ENCODE peak calls at places on chromosome 5, in seven cellular contexts. S is SK-N-DZ, J is cardiac fibroblast, X is NCI-H2029, C is endodermal cell, R is mammary epithelial cell, M is OCI-M1. W is an unnamed sample.

GRCh38 chr5:159515909-159516415 is 185.7 kb upstream of the IL12B start:
- DNase-seq in S (peak; percentile 20), J (peak; percentile 65), X (peak; percentile 33), C (peak; percentile 95), R (peak; percentile 54), M (peak; percentile 77), W (peak; percentile 75)

GRCh38 chr5:113017891-113018635 is 41.5 kb downstream of the DCP2 start:
- DNase-seq in S (no peak), J (peak; percentile 59), X (no peak), C (no peak), R (peak; percentile 45), M (no peak), W (peak; percentile 22)

GRCh38 chr5:86971034-86971511 is 296.6 kb upstream of the RASA1 start:
- DNase-seq in S (no peak), J (peak; percentile 42), X (no peak), C (no peak), R (peak; percentile 3), M (peak; percentile 48), W (peak; percentile 13)

GRCh38 chr5:6302099-6302498 is 76.2 kb downstream of the MED10 start:
- DNase-seq in S (no peak), J (no peak), X (no peak), C (peak; percentile 58), R (no peak), M (no peak), W (no peak)

GRCh38 chr5:14726066-14726838 is 61.7 kb downstream of the OTULIN start:
- DNase-seq in S (no peak), J (peak; percentile 61), X (no peak), C (no peak), R (no peak), M (no peak), W (peak; percentile 46)

GRCh38 chr5:14986413-14986812 is 114.8 kb upstream of the ANKH start:
- DNase-seq in S (no peak), J (no peak), X (no peak), C (no peak), R (no peak), M (no peak), W (no peak)

GRCh38 chr5:88452820-88453219 is 184.2 kb upstream of the TMEM161B start:
- DNase-seq in S (no peak), J (peak; percentile 3), X (no peak), C (peak; percentile 74), R (no peak), M (peak; percentile 19), W (peak; percentile 40)

GRCh38 chr5:31270396-31270795 is 76.9 kb downstream of the CDH6 start:
- DNase-seq in S (peak; percentile 49), J (peak; percentile 45), X (no peak), C (no peak), R (no peak), M (peak; percentile 59), W (peak; percentile 13)

GRCh38 chr5:163727028-163727427 is 221.6 kb downstream of the MAT2B start:
- DNase-seq in S (no peak), J (no peak), X (no peak), C (no peak), R (no peak), M (peak; percentile 65), W (no peak)

GRCh38 chr5:139642213-139642612 is 5.9 kb upstream of the CXXC5 start:
- DNase-seq in S (no peak), J (no peak), X (no peak), C (no peak), R (no peak), M (no peak), W (no peak)

GRCh38 chr5:158414333-158414762 is 555.4 kb upstream of the CLINT1 start:
- DNase-seq in S (no peak), J (peak; percentile 3), X (no peak), C (no peak), R (no peak), M (no peak), W (peak; percentile 18)

GRCh38 chr5:16431482-16431881 is 34.1 kb downstream of the ZNF622 start:
- DNase-seq in S (no peak), J (no peak), X (no peak), C (no peak), R (no peak), M (no peak), W (no peak)

GRCh38 chr5:17061973-17062470 is 125.9 kb upstream of the MYO10 start:
- DNase-seq in S (no peak), J (no peak), X (no peak), C (peak; percentile 47), R (no peak), M (no peak), W (no peak)

GRCh38 chr5:139406960-139407359 is 3.1 kb upstream of the SPATA24 start:
- DNase-seq in S (no peak), J (no peak), X (no peak), C (no peak), R (no peak), M (no peak), W (no peak)

GRCh38 chr5:1156754-1157460 is 44.5 kb upstream of the SLC6A19 start:
- DNase-seq in S (no peak), J (no peak), X (no peak), C (no peak), R (no peak), M (no peak), W (no peak)

GRCh38 chr5:72066658-72067057 is 40.6 kb upstream of the MAP1B start:
- DNase-seq in S (peak; percentile 70), J (peak; percentile 86), X (no peak), C (no peak), R (peak; percentile 68), M (peak; percentile 62), W (peak; percentile 73)

GRCh38 chr5:180208435-180209081 is 453 bp downstream of the RASGEF1C start:
- DNase-seq in S (peak; percentile 32), J (no peak), X (no peak), C (peak; percentile 77), R (no peak), M (peak; percentile 34), W (no peak)

GRCh38 chr5:8413975-8414374 is 545.0 kb downstream of the MTRR start:
- DNase-seq in S (no peak), J (no peak), X (no peak), C (no peak), R (peak; percentile 50), M (no peak), W (no peak)

GRCh38 chr5:126070481-126070880 is 352.7 kb upstream of the GRAMD2B start:
- DNase-seq in S (no peak), J (peak; percentile 20), X (no peak), C (no peak), R (no peak), M (no peak), W (peak; percentile 23)

GRCh38 chr5:67496051-67496450 is 299.5 kb upstream of the CD180 start:
- DNase-seq in S (no peak), J (no peak), X (no peak), C (no peak), R (no peak), M (no peak), W (no peak)

GRCh38 chr5:92800360-92800759 is 780.7 kb downstream of the NR2F1-AS1 start:
- DNase-seq in S (no peak), J (peak; percentile 30), X (peak; percentile 36), C (no peak), R (no peak), M (no peak), W (peak; percentile 72)

GRCh38 chr5:140038373-140038957 is 4.6 kb downstream of the NRG2 start:
- DNase-seq in S (peak; percentile 28), J (peak; percentile 36), X (no peak), C (peak; percentile 67), R (peak; percentile 20), M (peak; percentile 52), W (peak; percentile 70)

GRCh38 chr5:125348221-125348692 is 601.8 kb upstream of the ZNF608 start:
- DNase-seq in S (no peak), J (peak; percentile 75), X (no peak), C (no peak), R (no peak), M (no peak), W (peak; percentile 21)

GRCh38 chr5:72427488-72428437 is 79.4 kb downstream of the ZNF366 start:
- DNase-seq in S (peak; percentile 37), J (peak; percentile 66), X (no peak), C (peak; percentile 78), R (peak; percentile 20), M (no peak), W (peak; percentile 45)

GRCh38 chr5:135100011-135100410 is 66.0 kb upstream of the PITX1 start:
- DNase-seq in S (no peak), J (no peak), X (no peak), C (no peak), R (no peak), M (no peak), W (no peak)

GRCh38 chr5:108193021-108193795 is 188.7 kb downstream of the FBXL17 start:
- DNase-seq in S (no peak), J (peak; percentile 66), X (no peak), C (no peak), R (peak; percentile 15), M (no peak), W (peak; percentile 82)

GRCh38 chr5:598564-598890 is 13.6 kb upstream of the CEP72 start:
- DNase-seq in S (no peak), J (no peak), X (no peak), C (peak; percentile 30), R (no peak), M (no peak), W (no peak)

GRCh38 chr5:150488519-150489357 is 19.2 kb upstream of the NDST1 start:
- DNase-seq in S (no peak), J (peak; percentile 79), X (no peak), C (no peak), R (no peak), M (peak; percentile 90), W (peak; percentile 68)

GRCh38 chr5:180636403-180637075 is 12.9 kb downstream of the FLT4 start:
- DNase-seq in S (no peak), J (peak; percentile 15), X (no peak), C (no peak), R (no peak), M (no peak), W (no peak)

GRCh38 chr5:133531634-133532033 is 80.7 kb downstream of the FSTL4 start:
- DNase-seq in S (no peak), J (peak; percentile 14), X (no peak), C (no peak), R (no peak), M (no peak), W (peak; percentile 14)

GRCh38 chr5:124212949-124213348 is 533.5 kb downstream of the ZNF608 start:
- DNase-seq in S (no peak), J (no peak), X (peak; percentile 4), C (no peak), R (no peak), M (no peak), W (no peak)